ENCODE peak calls at places on chromosomes 1 and 21, in nine cellular contexts. One of them, this sample, is unnamed. For H3K4me1, the result is how much of the 10 kb centered on the place peaks cover.

GRCh38 chr1:93874025-93874651 is 4.9 kb downstream of the DNTTIP2 start:
- DNase-seq in esophagus squamous epithelium: no peak
- DNase-seq in IMR-90: peak
- DNase-seq in prostate gland: no peak
- DNase-seq in Peyer's patch: no peak
- DNase-seq in adrenal gland: no peak
- DNase-seq in heart left ventricle: no peak
- DNase-seq in body of pancreas: no peak
- DNase-seq in ovary: no peak
- DNase-seq in this sample: no peak

GRCh38 chr21:19049567-19049966 is 646.0 kb upstream of the TMPRSS15 start:
- DNase-seq in Peyer's patch: no peak
- DNase-seq in prostate gland: no peak
- DNase-seq in esophagus squamous epithelium: no peak
- DNase-seq in ovary: no peak
- DNase-seq in body of pancreas: no peak
- DNase-seq in heart left ventricle: no peak
- DNase-seq in adrenal gland: no peak
- DNase-seq in IMR-90: no peak
- DNase-seq in this sample: no peak

GRCh38 chr21:38048241-38048640 is 132.0 kb upstream of the KCNJ6 start:
- DNase-seq in adrenal gland: no peak
- DNase-seq in ovary: no peak
- DNase-seq in IMR-90: no peak
- DNase-seq in heart left ventricle: no peak
- DNase-seq in Peyer's patch: no peak
- DNase-seq in esophagus squamous epithelium: no peak
- DNase-seq in body of pancreas: no peak
- DNase-seq in prostate gland: peak
- DNase-seq in this sample: no peak

GRCh38 chr1:75074719-75075395 is 59.3 kb upstream of the LHX8 start:
- DNase-seq in ovary: no peak
- DNase-seq in adrenal gland: no peak
- DNase-seq in heart left ventricle: no peak
- DNase-seq in IMR-90: no peak
- DNase-seq in prostate gland: no peak
- DNase-seq in esophagus squamous epithelium: no peak
- DNase-seq in body of pancreas: no peak
- DNase-seq in Peyer's patch: no peak
- DNase-seq in this sample: no peak

GRCh38 chr1:74683656-74684055 is 10.1 kb upstream of the ERICH3 start:
- DNase-seq in ovary: no peak
- DNase-seq in body of pancreas: no peak
- DNase-seq in IMR-90: no peak
- DNase-seq in adrenal gland: no peak
- DNase-seq in esophagus squamous epithelium: no peak
- DNase-seq in Peyer's patch: no peak
- DNase-seq in prostate gland: no peak
- DNase-seq in heart left ventricle: no peak
- DNase-seq in this sample: no peak

GRCh38 chr1:94734963-94735899 is 84.9 kb upstream of the SLC44A3 start:
- DNase-seq in prostate gland: peak
- DNase-seq in Peyer's patch: no peak
- DNase-seq in body of pancreas: peak
- DNase-seq in adrenal gland: peak
- DNase-seq in ovary: peak
- DNase-seq in esophagus squamous epithelium: no peak
- DNase-seq in IMR-90: peak
- DNase-seq in heart left ventricle: peak
- DNase-seq in this sample: peak

GRCh38 chr1:235297579-235297978 is 30.4 kb downstream of the ARID4B start:
- DNase-seq in adrenal gland: no peak
- DNase-seq in body of pancreas: no peak
- DNase-seq in ovary: no peak
- DNase-seq in Peyer's patch: no peak
- DNase-seq in IMR-90: peak
- DNase-seq in esophagus squamous epithelium: no peak
- DNase-seq in heart left ventricle: no peak
- DNase-seq in prostate gland: no peak
- DNase-seq in this sample: no peak

GRCh38 chr1:30372792-30373433 is 350.5 kb downstream of the MATN1 start:
- DNase-seq in heart left ventricle: no peak
- DNase-seq in ovary: peak
- DNase-seq in IMR-90: no peak
- DNase-seq in esophagus squamous epithelium: no peak
- DNase-seq in body of pancreas: no peak
- DNase-seq in prostate gland: no peak
- DNase-seq in Peyer's patch: no peak
- DNase-seq in adrenal gland: no peak
- DNase-seq in this sample: no peak

GRCh38 chr1:152501704-152502103 is 8.9 kb upstream of the LCE5A start:
- DNase-seq in body of pancreas: no peak
- DNase-seq in adrenal gland: no peak
- DNase-seq in ovary: no peak
- DNase-seq in esophagus squamous epithelium: no peak
- DNase-seq in IMR-90: no peak
- DNase-seq in Peyer's patch: no peak
- DNase-seq in heart left ventricle: no peak
- DNase-seq in prostate gland: no peak
- DNase-seq in this sample: no peak

GRCh38 chr1:31064685-31065309 is 720 bp downstream of the PUM1 start:
- DNase-seq in Peyer's patch: peak
- DNase-seq in adrenal gland: peak
- DNase-seq in IMR-90: peak
- DNase-seq in body of pancreas: peak
- DNase-seq in ovary: peak
- DNase-seq in esophagus squamous epithelium: no peak
- DNase-seq in prostate gland: no peak
- DNase-seq in heart left ventricle: no peak
- DNase-seq in this sample: peak

GRCh38 chr1:203792491-203792890 is 2.9 kb upstream of the ZBED6 start:
- DNase-seq in Peyer's patch: no peak
- DNase-seq in body of pancreas: no peak
- DNase-seq in IMR-90: no peak
- DNase-seq in ovary: no peak
- DNase-seq in heart left ventricle: no peak
- DNase-seq in adrenal gland: no peak
- DNase-seq in prostate gland: no peak
- DNase-seq in esophagus squamous epithelium: no peak
- DNase-seq in this sample: no peak

GRCh38 chr1:10835423-10836421 is 39.3 kb upstream of the CASZ1 start:
- DNase-seq in Peyer's patch: no peak
- DNase-seq in heart left ventricle: peak
- DNase-seq in esophagus squamous epithelium: no peak
- DNase-seq in ovary: no peak
- DNase-seq in prostate gland: peak
- DNase-seq in adrenal gland: peak
- DNase-seq in body of pancreas: peak
- DNase-seq in IMR-90: peak
- DNase-seq in this sample: peak

GRCh38 chr1:21381354-21381753 is 58.6 kb upstream of the NBPF3 start:
- DNase-seq in heart left ventricle: no peak
- DNase-seq in prostate gland: no peak
- DNase-seq in IMR-90: no peak
- DNase-seq in body of pancreas: no peak
- DNase-seq in esophagus squamous epithelium: no peak
- DNase-seq in adrenal gland: no peak
- DNase-seq in Peyer's patch: no peak
- DNase-seq in ovary: no peak
- DNase-seq in this sample: no peak

GRCh38 chr1:209307836-209308235 is 275.7 kb upstream of the CAMK1G start:
- DNase-seq in adrenal gland: no peak
- DNase-seq in Peyer's patch: no peak
- DNase-seq in heart left ventricle: no peak
- DNase-seq in esophagus squamous epithelium: no peak
- DNase-seq in ovary: no peak
- DNase-seq in body of pancreas: no peak
- DNase-seq in prostate gland: no peak
- DNase-seq in IMR-90: no peak
- DNase-seq in this sample: no peak

GRCh38 chr1:151993734-151994496 is at the start of gene S100A10:
- DNase-seq in body of pancreas: peak
- DNase-seq in prostate gland: peak
- DNase-seq in adrenal gland: peak
- DNase-seq in IMR-90: peak
- DNase-seq in ovary: peak
- DNase-seq in Peyer's patch: peak
- DNase-seq in heart left ventricle: peak
- DNase-seq in esophagus squamous epithelium: peak
- DNase-seq in this sample: peak

GRCh38 chr1:212179394-212180076 is 105.7 kb upstream of the PPP2R5A start:
- DNase-seq in prostate gland: no peak
- DNase-seq in esophagus squamous epithelium: no peak
- DNase-seq in IMR-90: peak
- DNase-seq in heart left ventricle: no peak
- DNase-seq in Peyer's patch: no peak
- DNase-seq in ovary: no peak
- DNase-seq in body of pancreas: no peak
- DNase-seq in adrenal gland: no peak
- DNase-seq in this sample: no peak

GRCh38 chr1:202011994-202012393 is 1.6 kb downstream of the ELF3 start:
- DNase-seq in prostate gland: no peak
- DNase-seq in Peyer's patch: no peak
- DNase-seq in adrenal gland: no peak
- DNase-seq in body of pancreas: no peak
- DNase-seq in IMR-90: no peak
- DNase-seq in esophagus squamous epithelium: no peak
- DNase-seq in ovary: no peak
- DNase-seq in heart left ventricle: no peak
- DNase-seq in this sample: no peak

GRCh38 chr1:101960164-101960563 is 36.6 kb downstream of the OLFM3 start:
- DNase-seq in heart left ventricle: no peak
- DNase-seq in IMR-90: no peak
- DNase-seq in ovary: no peak
- DNase-seq in body of pancreas: no peak
- DNase-seq in prostate gland: no peak
- DNase-seq in adrenal gland: no peak
- DNase-seq in esophagus squamous epithelium: no peak
- DNase-seq in Peyer's patch: no peak
- DNase-seq in this sample: no peak
- H3K4me1 ChIP-seq in heart left ventricle: under half
- H3K4me1 ChIP-seq in IMR-90: under half
- H3K4me1 ChIP-seq in ovary: under half
- H3K4me1 ChIP-seq in body of pancreas: under half
- H3K4me1 ChIP-seq in prostate gland: under half
- H3K4me1 ChIP-seq in adrenal gland: under half
- H3K4me1 ChIP-seq in esophagus squamous epithelium: under half
- H3K4me1 ChIP-seq in Peyer's patch: under half
- H3K4me1 ChIP-seq in this sample: under half

GRCh38 chr1:227945891-227946623 is 1.7 kb downstream of the WNT9A start:
- DNase-seq in ovary: peak
- DNase-seq in Peyer's patch: no peak
- DNase-seq in prostate gland: peak
- DNase-seq in body of pancreas: peak
- DNase-seq in IMR-90: peak
- DNase-seq in heart left ventricle: peak
- DNase-seq in adrenal gland: peak
- DNase-seq in esophagus squamous epithelium: no peak
- DNase-seq in this sample: peak

GRCh38 chr1:227943354-227943753 is 4.4 kb downstream of the WNT9A start:
- DNase-seq in ovary: no peak
- DNase-seq in heart left ventricle: peak
- DNase-seq in esophagus squamous epithelium: no peak
- DNase-seq in prostate gland: no peak
- DNase-seq in adrenal gland: no peak
- DNase-seq in body of pancreas: no peak
- DNase-seq in Peyer's patch: no peak
- DNase-seq in IMR-90: no peak
- DNase-seq in this sample: no peak

GRCh38 chr1:227942716-227943261 is 4.9 kb downstream of the WNT9A start:
- DNase-seq in prostate gland: no peak
- DNase-seq in Peyer's patch: no peak
- DNase-seq in esophagus squamous epithelium: no peak
- DNase-seq in IMR-90: no peak
- DNase-seq in heart left ventricle: peak
- DNase-seq in adrenal gland: no peak
- DNase-seq in body of pancreas: peak
- DNase-seq in ovary: peak
- DNase-seq in this sample: no peak

GRCh38 chr1:227944931-227945890 is 2.5 kb downstream of the WNT9A start:
- DNase-seq in prostate gland: no peak
- DNase-seq in heart left ventricle: no peak
- DNase-seq in body of pancreas: peak
- DNase-seq in esophagus squamous epithelium: no peak
- DNase-seq in Peyer's patch: peak
- DNase-seq in adrenal gland: no peak
- DNase-seq in ovary: no peak
- DNase-seq in IMR-90: no peak
- DNase-seq in this sample: peak

GRCh38 chr1:227944066-227944930 is 3.4 kb downstream of the WNT9A start:
- DNase-seq in esophagus squamous epithelium: no peak
- DNase-seq in prostate gland: no peak
- DNase-seq in body of pancreas: peak
- DNase-seq in IMR-90: no peak
- DNase-seq in Peyer's patch: peak
- DNase-seq in heart left ventricle: peak
- DNase-seq in adrenal gland: no peak
- DNase-seq in ovary: no peak
- DNase-seq in this sample: no peak
- TF ChIP-seq POLR2A in esophagus squamous epithelium: no peak
- TF ChIP-seq POLR2A in prostate gland: no peak
- TF ChIP-seq POLR2A in body of pancreas: no peak
- TF ChIP-seq POLR2A in IMR-90: no peak
- TF ChIP-seq POLR2A in Peyer's patch: no peak
- TF ChIP-seq POLR2A in heart left ventricle: no peak
- TF ChIP-seq POLR2A in adrenal gland: no peak
- TF ChIP-seq POLR2A in ovary: no peak
- TF ChIP-seq POLR2A in this sample: no peak

GRCh38 chr1:168751195-168751650 is 22.2 kb upstream of the DPT start:
- DNase-seq in heart left ventricle: no peak
- DNase-seq in body of pancreas: no peak
- DNase-seq in IMR-90: no peak
- DNase-seq in esophagus squamous epithelium: no peak
- DNase-seq in Peyer's patch: no peak
- DNase-seq in adrenal gland: no peak
- DNase-seq in ovary: no peak
- DNase-seq in prostate gland: no peak
- DNase-seq in this sample: peak
- H3K4me1 ChIP-seq in heart left ventricle: under half
- H3K4me1 ChIP-seq in body of pancreas: under half
- H3K4me1 ChIP-seq in IMR-90: under half
- H3K4me1 ChIP-seq in esophagus squamous epithelium: under half
- H3K4me1 ChIP-seq in Peyer's patch: under half
- H3K4me1 ChIP-seq in adrenal gland: under half
- H3K4me1 ChIP-seq in ovary: under half
- H3K4me1 ChIP-seq in prostate gland: under half
- H3K4me1 ChIP-seq in this sample: half or more

GRCh38 chr1:158833269-158833668 is 2.1 kb downstream of the MNDA start:
- DNase-seq in ovary: no peak
- DNase-seq in adrenal gland: no peak
- DNase-seq in body of pancreas: no peak
- DNase-seq in IMR-90: no peak
- DNase-seq in heart left ventricle: no peak
- DNase-seq in esophagus squamous epithelium: no peak
- DNase-seq in Peyer's patch: no peak
- DNase-seq in prostate gland: no peak
- DNase-seq in this sample: no peak

GRCh38 chr1:158836038-158836437 is 4.9 kb downstream of the MNDA start:
- DNase-seq in adrenal gland: no peak
- DNase-seq in ovary: no peak
- DNase-seq in Peyer's patch: no peak
- DNase-seq in prostate gland: no peak
- DNase-seq in IMR-90: no peak
- DNase-seq in esophagus squamous epithelium: no peak
- DNase-seq in body of pancreas: no peak
- DNase-seq in heart left ventricle: no peak
- DNase-seq in this sample: no peak

GRCh38 chr1:158838660-158839059 is 7.5 kb downstream of the MNDA start:
- DNase-seq in heart left ventricle: no peak
- DNase-seq in esophagus squamous epithelium: no peak
- DNase-seq in ovary: no peak
- DNase-seq in Peyer's patch: no peak
- DNase-seq in prostate gland: no peak
- DNase-seq in IMR-90: no peak
- DNase-seq in body of pancreas: no peak
- DNase-seq in adrenal gland: no peak
- DNase-seq in this sample: no peak
- TF ChIP-seq POLR2A in heart left ventricle: no peak
- TF ChIP-seq POLR2A in esophagus squamous epithelium: no peak
- TF ChIP-seq POLR2A in ovary: no peak
- TF ChIP-seq POLR2A in Peyer's patch: no peak
- TF ChIP-seq POLR2A in prostate gland: no peak
- TF ChIP-seq POLR2A in IMR-90: no peak
- TF ChIP-seq POLR2A in body of pancreas: no peak
- TF ChIP-seq POLR2A in adrenal gland: no peak
- TF ChIP-seq POLR2A in this sample: no peak

This sample was measured in thyroid gland.